ENCODE peak calls at places on chromosomes 4 and X, in seven cellular contexts. B is pancreas; F is H9; X is PC-3; G is CD4-positive, alpha-beta T cell; A is body of pancreas; T is effector memory CD4-positive, alpha-beta T cell. C is an unnamed sample.
A peak's percentile ranks its signal among the peaks of the same experiment; 100 is the strongest.

GRCh38 chr4:168383510-168383909 is 65.0 kb upstream of the DDX60 start:
- DNase-seq in A (no peak), T (no peak), F (no peak), X (no peak), B (no peak), G (no peak), C (no peak)

GRCh38 chrX:48474127-48474526 is 1.9 kb upstream of the FTSJ1 start:
- DNase-seq in G (no peak), B (no peak), T (no peak), F (no peak), X (peak; percentile 47), A (no peak), C (no peak)

GRCh38 chrX:94492541-94492940 is 818.5 kb downstream of the FAM133A start:
- DNase-seq in X (no peak), G (no peak), F (peak; percentile 64), A (peak; percentile 70), T (no peak), B (peak; percentile 68), C (no peak)

GRCh38 chrX:53481093-53481492 is 46.9 kb upstream of the HSD17B10 start:
- DNase-seq in B (peak; percentile 15), F (peak; percentile 32), A (peak; percentile 19), X (peak; percentile 48), T (no peak), G (no peak), C (no peak)

GRCh38 chr4:129352480-129352879 is 256.5 kb downstream of the C4orf33 start:
- DNase-seq in B (no peak), F (no peak), A (no peak), T (no peak), G (no peak), X (no peak), C (no peak)

GRCh38 chr4:87171944-87172343 is 48.5 kb downstream of the KLHL8 start:
- DNase-seq in F (no peak), B (no peak), A (no peak), X (no peak), G (no peak), T (no peak), C (no peak)

GRCh38 chr4:2103127-2103842 is 44.2 kb downstream of the NAT8L start:
- DNase-seq in F (no peak), T (no peak), A (no peak), B (no peak), G (no peak), X (no peak), C (no peak)

GRCh38 chrX:68648960-68649359 is 1.5 kb downstream of the STARD8 start:
- DNase-seq in G (no peak), A (no peak), B (no peak), T (no peak), F (peak; percentile 54), X (peak; percentile 13), C (no peak)

GRCh38 chrX:133359466-133359865 is 55.8 kb downstream of the GPC4 start:
- DNase-seq in B (no peak), T (no peak), G (no peak), F (peak; percentile 34), A (no peak), X (no peak), C (no peak)
- H3K27ac ChIP-seq in B (no peak overlapping the region), T (no peak overlapping the region), G (no peak overlapping the region), F (peak overlapping the region; percentile 70), A (no peak overlapping the region), X (no peak overlapping the region), C (no peak overlapping the region)

GRCh38 chrX:11579856-11580595 is 85.7 kb downstream of the ARHGAP6 start:
- DNase-seq in G (no peak), F (no peak), T (no peak), A (no peak), X (peak; percentile 16), B (no peak), C (no peak)

GRCh38 chrX:11580789-11581188 is 84.9 kb downstream of the ARHGAP6 start:
- DNase-seq in A (no peak), G (no peak), X (no peak), T (no peak), B (no peak), F (no peak), C (no peak)

GRCh38 chrX:11577603-11578002 is 88.1 kb downstream of the ARHGAP6 start:
- DNase-seq in T (no peak), B (no peak), G (no peak), F (no peak), X (no peak), A (no peak), C (no peak)

GRCh38 chrX:11575332-11575731 is 90.4 kb downstream of the ARHGAP6 start:
- DNase-seq in G (no peak), B (no peak), X (no peak), A (no peak), F (no peak), T (no peak), C (no peak)
- H3K27ac ChIP-seq in G (no peak overlapping the region), B (no peak overlapping the region), X (no peak overlapping the region), A (no peak overlapping the region), F (no peak overlapping the region), T (no peak overlapping the region), C (no peak overlapping the region)

GRCh38 chrX:154013001-154013421 is 6.7 kb downstream of the IRAK1 start:
- DNase-seq in G (no peak), T (no peak), A (no peak), F (no peak), X (no peak), B (no peak), C (no peak)
- H3K27ac ChIP-seq in G (no peak overlapping the region), T (no peak overlapping the region), A (peak overlapping the region; percentile 42), F (no peak overlapping the region), X (no peak overlapping the region), B (peak overlapping the region; percentile 37), C (peak overlapping the region; percentile 73)

DNA sequence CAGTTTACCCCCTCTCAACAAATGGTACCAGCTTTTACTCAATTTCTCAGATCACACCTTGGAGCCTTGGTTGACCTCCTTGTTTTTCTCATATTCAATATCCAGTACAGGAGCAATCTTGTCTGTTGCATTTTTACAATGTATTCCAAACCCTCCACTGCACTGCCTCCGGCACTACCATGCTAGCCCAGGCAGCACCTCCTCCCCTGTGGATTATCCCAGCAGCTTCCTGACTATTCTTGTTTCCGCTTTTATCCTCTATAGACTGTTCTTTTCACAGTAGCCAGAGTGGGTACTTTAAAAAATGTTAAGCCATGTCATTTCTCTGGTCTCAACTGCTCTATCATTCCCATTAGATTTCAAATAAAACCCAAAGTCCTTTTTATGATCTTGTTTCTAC is 253.5 kb upstream of the GPRIN3 start:
- DNase-seq in X (no peak), F (no peak), B (no peak), G (no peak), A (no peak), T (no peak), C (no peak)
- H3K27ac ChIP-seq in X (no peak overlapping the region), F (no peak overlapping the region), B (no peak overlapping the region), G (no peak overlapping the region), A (no peak overlapping the region), T (no peak overlapping the region), C (no peak overlapping the region)

GRCh38 chrX:33188286-33188685 is 23.1 kb downstream of the DMD start:
- DNase-seq in G (no peak), F (peak; percentile 54), X (no peak), A (no peak), T (no peak), B (no peak), C (no peak)

GRCh38 chrX:33194289-33194688 is 17.1 kb downstream of the DMD start:
- DNase-seq in G (no peak), F (no peak), X (no peak), T (no peak), B (no peak), A (no peak), C (no peak)

GRCh38 chrX:33194876-33195433 is 16.4 kb downstream of the DMD start:
- DNase-seq in G (no peak), X (no peak), B (no peak), F (no peak), T (no peak), A (no peak), C (no peak)

GRCh38 chrX:33188881-33189280 is 22.5 kb downstream of the DMD start:
- DNase-seq in T (no peak), G (no peak), B (no peak), X (no peak), F (no peak), A (no peak), C (no peak)

GRCh38 chrX:33190016-33190415 is 21.3 kb downstream of the DMD start:
- DNase-seq in B (no peak), T (no peak), A (no peak), G (no peak), X (no peak), F (no peak), C (no peak)
- H3K27ac ChIP-seq in B (no peak overlapping the region), T (no peak overlapping the region), A (no peak overlapping the region), G (no peak overlapping the region), X (no peak overlapping the region), F (no peak overlapping the region), C (no peak overlapping the region)

DNA sequence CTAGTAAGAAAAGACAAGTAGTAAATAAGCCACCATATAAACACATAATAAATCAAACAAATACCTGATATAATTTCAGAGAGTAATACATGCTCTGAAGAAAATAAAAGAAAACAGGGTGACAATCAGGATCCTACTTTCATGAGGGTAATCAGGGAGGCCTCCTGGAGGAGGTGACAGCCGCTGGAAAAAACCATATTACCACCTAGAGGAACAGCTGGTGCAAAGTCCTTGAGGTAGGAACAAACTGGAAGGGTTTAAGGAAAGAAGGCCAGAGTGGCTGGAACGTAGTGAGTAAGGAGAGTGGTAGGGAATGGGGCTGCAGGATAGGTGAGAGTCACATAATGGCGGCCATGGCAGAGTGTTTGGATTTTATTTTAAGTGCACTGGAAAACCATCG is 19.1 kb upstream of the PLAC1 start:
- DNase-seq in F (no peak), X (no peak), B (no peak), A (no peak), T (no peak), G (no peak), C (no peak)
- H3K27ac ChIP-seq in F (no peak overlapping the region), X (no peak overlapping the region), B (no peak overlapping the region), A (no peak overlapping the region), T (no peak overlapping the region), G (no peak overlapping the region), C (no peak overlapping the region)

C was measured in substantia nigra.